ENCODE peak calls at places on chromosomes 11 and 22, in eight cellular contexts. C, K, M, W, L, F, B and T are unnamed samples.

GRCh38 chr11:119774180-119774763 is 45.3 kb upstream of the NECTIN1 start:
- DNase-seq in C (peak), K (no peak), M (peak), W (peak), L (peak), F (peak), B (no peak), T (no peak)

GRCh38 chr11:12007769-12008737 is at the start of gene DKK3:
- DNase-seq in C (peak), K (no peak), M (peak), W (peak), L (peak), F (peak), B (no peak), T (no peak)

GRCh38 chr11:58688779-58689503 is 42.8 kb downstream of the GLYAT start:
- DNase-seq in C (no peak), K (no peak), M (no peak), W (peak), L (no peak), F (no peak), B (no peak), T (no peak)

GRCh38 chr22:49693416-49693815 is 134.3 kb downstream of the BRD1 start:
- DNase-seq in C (no peak), K (no peak), M (no peak), W (no peak), L (no peak), F (no peak), B (peak), T (no peak)

GRCh38 chr11:2410616-2411015 is 10.1 kb downstream of the TSSC4 start:
- DNase-seq in C (no peak), K (no peak), M (no peak), W (no peak), L (no peak), F (no peak), B (no peak), T (no peak)

GRCh38 chr22:36773935-36774334 is 2.0 kb downstream of the IFT27 start:
- DNase-seq in C (no peak), K (no peak), M (no peak), W (peak), L (no peak), F (no peak), B (no peak), T (no peak)

GRCh38 chr22:17781319-17782031 is 7.2 kb upstream of the BID start:
- DNase-seq in C (peak), K (no peak), M (no peak), W (peak), L (no peak), F (no peak), B (no peak), T (no peak)

GRCh38 chr11:128331317-128331716 is 256.0 kb downstream of the ETS1 start:
- DNase-seq in C (no peak), K (no peak), M (no peak), W (no peak), L (no peak), F (no peak), B (no peak), T (no peak)

GRCh38 chr11:8262552-8263108 is 1.0 kb downstream of the LMO1 start:
- DNase-seq in C (peak), K (no peak), M (peak), W (peak), L (peak), F (peak), B (peak), T (no peak)

GRCh38 chr11:130037058-130037457 is 32.6 kb upstream of the APLP2 start:
- DNase-seq in C (no peak), K (no peak), M (no peak), W (peak), L (no peak), F (no peak), B (no peak), T (no peak)

GRCh38 chr22:35695202-35695601 is 22.5 kb upstream of the APOL5 start:
- DNase-seq in C (no peak), K (no peak), M (no peak), W (no peak), L (no peak), F (no peak), B (no peak), T (no peak)

GRCh38 chr11:80529722-80530121 is 1088.9 kb upstream of the TENM4 start:
- DNase-seq in C (no peak), K (no peak), M (no peak), W (no peak), L (no peak), F (no peak), B (no peak), T (no peak)

GRCh38 chr22:42662114-42663021 is 13.2 kb upstream of the CYB5R3 start:
- DNase-seq in C (peak), K (peak), M (peak), W (peak), L (peak), F (peak), B (peak), T (peak)

GRCh38 chr11:118610220-118610772 is 2.9 kb downstream of the PHLDB1 start:
- DNase-seq in C (peak), K (no peak), M (no peak), W (no peak), L (peak), F (no peak), B (peak), T (no peak)

GRCh38 chr11:46697723-46698122 is 2.7 kb downstream of the ARHGAP1 start:
- DNase-seq in C (no peak), K (no peak), M (no peak), W (no peak), L (no peak), F (no peak), B (no peak), T (no peak)

GRCh38 chr22:42747701-42748513 is 27.2 kb upstream of the A4GALT start:
- DNase-seq in C (no peak), K (no peak), M (no peak), W (peak), L (no peak), F (peak), B (no peak), T (no peak)

GRCh38 chr11:68977781-68978625 is 2.8 kb downstream of the MRGPRD start:
- DNase-seq in C (no peak), K (no peak), M (no peak), W (no peak), L (peak), F (no peak), B (no peak), T (no peak)

GRCh38 chr22:39494471-39495120 is 7.5 kb upstream of the MIEF1 start:
- DNase-seq in C (no peak), K (no peak), M (no peak), W (no peak), L (no peak), F (no peak), B (no peak), T (no peak)

GRCh38 chr11:6238902-6239301 is at the start of gene CNGA4:
- DNase-seq in C (no peak), K (no peak), M (no peak), W (no peak), L (no peak), F (no peak), B (no peak), T (no peak)

GRCh38 chr22:19036523-19037273 is 85.5 kb downstream of the DGCR2 start:
- DNase-seq in C (no peak), K (no peak), M (no peak), W (no peak), L (peak), F (no peak), B (no peak), T (no peak)

GRCh38 chr11:33829430-33830141 is 55.3 kb upstream of the FBXO3 start:
- DNase-seq in C (peak), K (peak), M (peak), W (peak), L (peak), F (peak), B (peak), T (peak)

GRCh38 chr11:33832676-33833075 is 58.4 kb upstream of the FBXO3 start:
- DNase-seq in C (no peak), K (no peak), M (no peak), W (no peak), L (no peak), F (no peak), B (no peak), T (no peak)

GRCh38 chr11:33830903-33831648 is 56.8 kb upstream of the FBXO3 start:
- DNase-seq in C (no peak), K (no peak), M (no peak), W (peak), L (no peak), F (no peak), B (no peak), T (no peak)

DNA sequence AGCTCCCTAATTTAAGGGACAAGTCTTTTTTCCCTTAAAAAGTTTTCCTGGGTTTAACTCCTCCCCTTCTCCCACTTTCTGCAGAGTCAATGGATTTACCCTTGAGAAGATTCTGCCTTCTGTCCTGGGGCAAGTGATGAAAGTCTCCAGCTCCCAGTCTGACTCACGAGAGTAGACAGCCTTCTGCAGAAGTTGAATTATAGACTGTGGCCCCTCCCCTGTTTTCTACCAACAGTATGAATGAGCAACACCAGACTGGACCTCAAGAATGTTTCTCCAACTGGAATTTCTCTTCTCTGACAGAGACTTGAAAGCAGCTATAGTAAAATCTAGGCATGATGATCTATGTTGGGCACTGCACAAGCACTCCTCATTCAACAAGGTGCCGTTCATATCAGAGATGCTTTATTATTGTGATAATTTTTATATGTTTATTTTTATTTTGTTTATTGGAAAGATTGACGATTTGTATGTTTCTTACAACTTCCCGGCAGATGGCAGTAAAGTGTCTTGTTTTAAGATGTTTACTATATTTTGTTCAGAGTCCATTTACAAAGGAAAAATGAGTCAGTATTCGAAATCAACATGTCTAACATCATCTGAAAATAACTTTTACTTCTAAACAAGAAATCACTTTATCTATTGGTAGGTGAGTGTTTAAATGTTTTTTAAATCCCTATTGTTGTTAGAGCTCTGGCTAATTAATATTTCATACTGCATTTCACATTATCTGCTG is 56.6 kb downstream of the LMO2 start:
- DNase-seq in C (no peak), K (no peak), M (no peak), W (peak), L (no peak), F (peak), B (no peak), T (peak)
- TF ChIP-seq CTCF in C (no peak), K (peak), M (peak), W (no peak), L (no peak), F (peak), B (no peak), T (peak)

GRCh38 chr11:94968334-94968958 is 4.9 kb downstream of the CWC15 start:
- DNase-seq in C (no peak), K (no peak), M (no peak), W (peak), L (no peak), F (peak), B (no peak), T (no peak)
- TF ChIP-seq CTCF in C (peak), K (peak), M (peak), W (peak), L (peak), F (peak), B (no peak), T (peak)

GRCh38 chr11:96474263-96474662 is 84.5 kb downstream of the JRKL start:
- DNase-seq in C (no peak), K (no peak), M (no peak), W (peak), L (no peak), F (no peak), B (no peak), T (no peak)

GRCh38 chr11:96470521-96470920 is 80.7 kb downstream of the JRKL start:
- DNase-seq in C (no peak), K (no peak), M (no peak), W (peak), L (no peak), F (no peak), B (no peak), T (no peak)

GRCh38 chr11:96466607-96467006 is 76.8 kb downstream of the JRKL start:
- DNase-seq in C (no peak), K (no peak), M (no peak), W (no peak), L (no peak), F (no peak), B (no peak), T (no peak)

GRCh38 chr11:96472085-96472484 is 82.3 kb downstream of the JRKL start:
- DNase-seq in C (peak), K (no peak), M (no peak), W (no peak), L (no peak), F (no peak), B (no peak), T (no peak)
- TF ChIP-seq CTCF in C (no peak), K (no peak), M (no peak), W (peak), L (no peak), F (no peak), B (no peak), T (no peak)

DNA sequence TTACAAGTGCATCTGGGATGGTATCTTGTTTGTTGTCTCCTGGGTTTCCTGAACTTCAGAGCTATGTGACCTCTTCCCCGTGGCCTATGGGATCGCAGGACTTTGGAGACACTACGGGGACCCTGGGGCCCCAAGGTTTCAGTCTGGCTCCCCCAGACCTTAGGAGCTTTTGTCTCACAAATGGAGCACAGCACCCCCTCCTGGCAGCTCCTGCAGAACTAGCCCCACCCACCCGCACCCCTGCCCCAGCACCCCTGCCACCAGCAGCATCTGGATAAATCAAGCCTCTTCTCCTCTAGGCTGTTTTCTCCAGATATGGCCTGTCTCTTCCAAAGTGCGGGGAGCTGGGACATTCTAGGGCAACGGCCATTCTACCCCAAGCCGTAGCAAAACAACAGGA is 10.4 kb downstream of the RCOR2 start:
- DNase-seq in C (peak), K (peak), M (no peak), W (no peak), L (peak), F (no peak), B (peak), T (no peak)
- TF ChIP-seq CTCF in C (peak), K (peak), M (peak), W (peak), L (peak), F (peak), B (no peak), T (peak)

GRCh38 chr11:65016705-65017104 is 2.7 kb downstream of the ARL2 start:
- DNase-seq in C (no peak), K (no peak), M (no peak), W (no peak), L (peak), F (no peak), B (no peak), T (no peak)
- TF ChIP-seq CTCF in C (no peak), K (no peak), M (no peak), W (no peak), L (no peak), F (no peak), B (no peak), T (no peak)

DNA sequence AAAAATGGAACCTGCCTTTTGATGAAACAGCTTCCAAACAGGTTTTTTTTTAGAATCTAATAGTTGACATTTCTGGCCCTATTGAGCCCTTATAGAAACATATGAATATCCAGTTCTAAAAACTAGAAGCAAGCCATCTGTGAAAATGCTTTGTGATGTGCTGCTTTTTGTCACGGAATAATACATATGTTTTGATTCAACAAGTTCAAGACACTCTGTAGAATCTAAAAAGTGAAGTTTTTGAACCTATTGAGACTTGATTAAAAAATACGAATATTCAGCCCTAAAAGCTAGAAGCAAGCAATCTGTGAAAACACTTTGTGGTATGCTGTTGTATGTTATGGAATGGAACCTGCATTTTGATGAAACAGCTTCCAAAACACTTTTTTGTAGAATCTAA is 106.7 kb upstream of the VPREB1 start:
- DNase-seq in C (no peak), K (no peak), M (no peak), W (no peak), L (no peak), F (no peak), B (no peak), T (no peak)
- TF ChIP-seq CTCF in C (no peak), K (no peak), M (no peak), W (no peak), L (no peak), F (no peak), B (no peak), T (no peak)

GRCh38 chr11:74347381-74347780 is 35.9 kb upstream of the P4HA3 start:
- DNase-seq in C (no peak), K (no peak), M (no peak), W (no peak), L (no peak), F (no peak), B (no peak), T (no peak)
- TF ChIP-seq CTCF in C (no peak), K (no peak), M (no peak), W (no peak), L (no peak), F (no peak), B (no peak), T (no peak)

DNA sequence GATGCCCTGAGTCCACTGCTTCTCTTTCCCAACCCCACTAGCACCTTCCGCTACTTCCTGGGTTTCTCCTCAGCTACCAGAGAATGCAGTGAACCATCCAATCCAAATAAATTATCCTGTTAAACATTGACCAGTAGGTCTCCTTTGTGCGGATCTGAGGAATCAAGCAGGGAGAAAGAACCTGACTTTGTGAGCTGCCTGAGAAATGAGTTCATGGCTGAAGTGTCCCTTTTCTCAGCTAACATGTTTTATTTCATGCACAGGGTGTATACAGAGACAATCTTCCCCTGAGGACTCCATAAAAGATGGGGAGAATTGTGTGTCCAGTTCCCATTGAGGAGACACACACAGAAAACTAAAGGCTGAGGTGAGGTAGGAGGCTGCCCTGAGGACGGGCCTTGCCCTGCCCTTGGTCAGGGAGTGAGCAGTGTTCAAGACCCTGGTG is 63.0 kb upstream of the VPREB1 start:
- DNase-seq in C (no peak), K (no peak), M (no peak), W (no peak), L (no peak), F (no peak), B (no peak), T (no peak)
- TF ChIP-seq CTCF in C (no peak), K (no peak), M (no peak), W (no peak), L (no peak), F (no peak), B (no peak), T (no peak)